ENCODE peak calls at places on chromosome 14, in seven cellular contexts. M is AG04449; U is Calu3; Z is body of pancreas; A is SW 1271; H is naive thymus-derived CD8-positive, alpha-beta T cell; L is amygdala. X is an unnamed sample.

GRCh38 chr14:23544511-23545447 is 6.8 kb downstream of the ZFHX2 start:
- DNase-seq in M (no peak), U (no peak), Z (no peak), A (no peak), H (no peak), L (no peak), X (no peak)

GRCh38 chr14:39841088-39841487 is 408.9 kb upstream of the FBXO33 start:
- DNase-seq in M (no peak), U (no peak), Z (no peak), A (no peak), H (no peak), L (no peak), X (no peak)

GRCh38 chr14:91246051-91246852 is 1.7 kb upstream of the GPR68 start:
- DNase-seq in M (no peak), U (no peak), Z (no peak), A (no peak), H (peak), L (no peak), X (no peak)

GRCh38 chr14:84591827-84592540 is 938.0 kb upstream of the FLRT2 start:
- DNase-seq in M (no peak), U (no peak), Z (peak), A (no peak), H (no peak), L (no peak), X (no peak)

GRCh38 chr14:51666070-51666469 is 14.4 kb downstream of the FRMD6 start:
- DNase-seq in M (no peak), U (no peak), Z (no peak), A (no peak), H (no peak), L (no peak), X (no peak)

GRCh38 chr14:105448706-105449111 is 25.9 kb upstream of the CRIP2 start:
- DNase-seq in M (no peak), U (peak), Z (peak), A (no peak), H (peak), L (no peak), X (no peak)

GRCh38 chr14:50740858-50741257 is 72.8 kb upstream of the SAV1 start:
- DNase-seq in M (no peak), U (no peak), Z (no peak), A (no peak), H (no peak), L (no peak), X (no peak)

GRCh38 chr14:34994668-34995067 is 11.9 kb downstream of the SRP54 start:
- DNase-seq in M (no peak), U (no peak), Z (no peak), A (no peak), H (no peak), L (no peak), X (no peak)

GRCh38 chr14:100085451-100085850 is 20.2 kb downstream of the EVL start:
- DNase-seq in M (no peak), U (no peak), Z (no peak), A (no peak), H (no peak), L (no peak), X (no peak)

GRCh38 chr14:24398943-24399801 is at the start of gene NYNRIN:
- DNase-seq in M (no peak), U (peak), Z (peak), A (no peak), H (peak), L (no peak), X (no peak)

GRCh38 chr14:102430212-102430908 is 67.6 kb downstream of the TECPR2 start:
- DNase-seq in M (no peak), U (no peak), Z (no peak), A (no peak), H (no peak), L (no peak), X (no peak)

GRCh38 chr14:31960039-31960438 is 117.1 kb upstream of the ARHGAP5 start:
- DNase-seq in M (no peak), U (no peak), Z (no peak), A (no peak), H (no peak), L (no peak), X (no peak)

GRCh38 chr14:102464846-102465341 is 44.7 kb downstream of the ANKRD9 start:
- DNase-seq in M (no peak), U (no peak), Z (peak), A (no peak), H (no peak), L (no peak), X (no peak)

GRCh38 chr14:85587152-85587697 is 57.3 kb downstream of the FLRT2 start:
- DNase-seq in M (no peak), U (no peak), Z (no peak), A (no peak), H (no peak), L (no peak), X (peak)

GRCh38 chr14:69485261-69485660 is 733 bp downstream of the PLEKHD1 start:
- DNase-seq in M (no peak), U (no peak), Z (no peak), A (no peak), H (no peak), L (no peak), X (no peak)

GRCh38 chr14:68174446-68174845 is 354.9 kb downstream of the RAD51B start:
- DNase-seq in M (no peak), U (no peak), Z (no peak), A (no peak), H (no peak), L (no peak), X (no peak)

GRCh38 chr14:98754343-98755025 is 517.5 kb downstream of the BCL11B start:
- DNase-seq in M (no peak), U (no peak), Z (no peak), A (no peak), H (no peak), L (no peak), X (no peak)

GRCh38 chr14:93870377-93870776 is 56.8 kb upstream of the FAM181A start:
- DNase-seq in M (no peak), U (no peak), Z (no peak), A (no peak), H (no peak), L (no peak), X (no peak)

GRCh38 chr14:67579636-67580035 is 20.4 kb downstream of the PIGH start:
- DNase-seq in M (no peak), U (no peak), Z (no peak), A (no peak), H (no peak), L (no peak), X (no peak)

GRCh38 chr14:20384886-20385285 is 28.4 kb downstream of the TEP1 start:
- DNase-seq in M (no peak), U (no peak), Z (no peak), A (no peak), H (no peak), L (no peak), X (no peak)

GRCh38 chr14:54025661-54026060 is 69.0 kb upstream of the BMP4 start:
- DNase-seq in M (no peak), U (peak), Z (no peak), A (peak), H (no peak), L (no peak), X (no peak)

GRCh38 chr14:59482120-59482434 is 2.1 kb downstream of the L3HYPDH start:
- DNase-seq in M (no peak), U (no peak), Z (no peak), A (no peak), H (no peak), L (no peak), X (no peak)

GRCh38 chr14:99809864-99810854 is 16.9 kb downstream of the EML1 start:
- DNase-seq in M (no peak), U (no peak), Z (peak), A (no peak), H (no peak), L (no peak), X (no peak)

GRCh38 chr14:72752034-72752412 is 141.9 kb downstream of the DPF3 start:
- DNase-seq in M (no peak), U (no peak), Z (no peak), A (no peak), H (no peak), L (no peak), X (no peak)

GRCh38 chr14:61322799-61323290 is 1.5 kb downstream of the PRKCH start:
- DNase-seq in M (no peak), U (peak), Z (no peak), A (no peak), H (peak), L (no peak), X (no peak)

GRCh38 chr14:37027188-37027824 is 145.1 kb downstream of the SLC25A21 start:
- DNase-seq in M (no peak), U (no peak), Z (no peak), A (no peak), H (no peak), L (no peak), X (no peak)

GRCh38 chr14:74519316-74520074 is 25.9 kb downstream of the ISCA2 start:
- DNase-seq in M (no peak), U (no peak), Z (no peak), A (no peak), H (no peak), L (no peak), X (no peak)

GRCh38 chr14:65117795-65118746 is 15.8 kb upstream of the MAX start:
- DNase-seq in M (no peak), U (peak), Z (no peak), A (no peak), H (no peak), L (no peak), X (no peak)

GRCh38 chr14:48614003-48614402 is 938.6 kb upstream of the MDGA2 start:
- DNase-seq in M (no peak), U (no peak), Z (no peak), A (no peak), H (no peak), L (no peak), X (no peak)

GRCh38 chr14:99654235-99655000 is 9.5 kb downstream of the HHIPL1 start:
- DNase-seq in M (peak), U (peak), Z (peak), A (peak), H (no peak), L (no peak), X (peak)

GRCh38 chr14:96627811-96628775 is 125.9 kb downstream of the PAPOLA start:
- DNase-seq in M (no peak), U (no peak), Z (no peak), A (no peak), H (no peak), L (no peak), X (no peak)

GRCh38 chr14:29734732-29735131 is 192.9 kb downstream of the PRKD1 start:
- DNase-seq in M (no peak), U (no peak), Z (no peak), A (no peak), H (no peak), L (no peak), X (no peak)

GRCh38 chr14:95156153-95156764 is 1.1 kb downstream of the DICER1 start:
- DNase-seq in M (no peak), U (no peak), Z (no peak), A (no peak), H (no peak), L (no peak), X (no peak)

GRCh38 chr14:96264850-96265249 is 8.8 kb downstream of the BDKRB1 start:
- DNase-seq in M (no peak), U (no peak), Z (no peak), A (no peak), H (no peak), L (no peak), X (no peak)

GRCh38 chr14:68762944-68763831 is 29.7 kb downstream of the ZFP36L1 start:
- DNase-seq in M (no peak), U (no peak), Z (peak), A (no peak), H (no peak), L (no peak), X (no peak)

GRCh38 chr14:96077983-96078686 is 39.0 kb downstream of the C14orf132 start:
- DNase-seq in M (no peak), U (no peak), Z (no peak), A (no peak), H (no peak), L (no peak), X (no peak)

GRCh38 chr14:94392510-94392935 is 4.1 kb upstream of the SERPINA1 start:
- DNase-seq in M (peak), U (no peak), Z (no peak), A (no peak), H (peak), L (no peak), X (no peak)

GRCh38 chr14:69673099-69673498 is 61.7 kb downstream of the SUSD6 start:
- DNase-seq in M (no peak), U (no peak), Z (no peak), A (no peak), H (no peak), L (no peak), X (no peak)

GRCh38 chr14:80634106-80634758 is 307.3 kb downstream of the CEP128 start:
- DNase-seq in M (no peak), U (no peak), Z (no peak), A (no peak), H (no peak), L (no peak), X (no peak)